ENCODE peak calls at places on chromosomes 7 and 10, in seven cellular contexts. P is fibroblast of lung, Y is hepatocyte, R is GM23338, J is ascending aorta, K is brain microvascular endothelial cell, N is right atrium auricular region. X is an unnamed sample.

GRCh38 chr10:98664329-98665042 is 217.8 kb upstream of the HPS1 start:
- DNase-seq in P (no peak), Y (no peak), R (peak; percentile 84), J (no peak), K (peak; percentile 25), N (no peak), X (no peak)

GRCh38 chr10:43233601-43234430 is 33.0 kb downstream of the RASGEF1A start:
- DNase-seq in P (no peak), Y (no peak), R (no peak), J (peak; percentile 1), K (no peak), N (peak; percentile 50), X (no peak)

GRCh38 chr10:97006364-97006763 is 174.3 kb downstream of the LCOR start:
- DNase-seq in P (no peak), Y (no peak), R (no peak), J (no peak), K (no peak), N (no peak), X (no peak)

GRCh38 chr7:73879977-73880681 is 19.2 kb downstream of the TMEM270 start:
- DNase-seq in P (no peak), Y (no peak), R (no peak), J (no peak), K (no peak), N (peak; percentile 93), X (no peak)

GRCh38 chr10:113550365-113550764 is 2.5 kb upstream of the HABP2 start:
- DNase-seq in P (peak; percentile 61), Y (no peak), R (no peak), J (no peak), K (peak; percentile 25), N (no peak), X (peak; percentile 70)

GRCh38 chr7:50266893-50267386 is 37.6 kb upstream of the IKZF1 start:
- DNase-seq in P (no peak), Y (no peak), R (no peak), J (no peak), K (no peak), N (no peak), X (no peak)

GRCh38 chr10:74930962-74931361 is 104.6 kb downstream of the KAT6B start:
- DNase-seq in P (no peak), Y (no peak), R (no peak), J (no peak), K (no peak), N (no peak), X (no peak)

GRCh38 chr7:7858559-7858958 is 110.0 kb upstream of the GLCCI1 start:
- DNase-seq in P (no peak), Y (no peak), R (no peak), J (no peak), K (no peak), N (no peak), X (no peak)

GRCh38 chr7:123945938-123946337 is 20.9 kb downstream of the SPAM1 start:
- DNase-seq in P (no peak), Y (no peak), R (peak; percentile 59), J (no peak), K (no peak), N (no peak), X (no peak)

GRCh38 chr7:4525884-4526283 is 156.2 kb upstream of the FOXK1 start:
- DNase-seq in P (no peak), Y (no peak), R (no peak), J (no peak), K (no peak), N (no peak), X (no peak)

GRCh38 chr7:27183682-27184341 is 1.2 kb downstream of the HOXA11 start:
- DNase-seq in P (no peak), Y (no peak), R (no peak), J (no peak), K (no peak), N (no peak), X (no peak)

GRCh38 chr10:97584060-97584797 is at the start of gene HOGA1:
- DNase-seq in P (peak; percentile 72), Y (peak; percentile 68), R (peak; percentile 61), J (peak; percentile 61), K (peak; percentile 15), N (peak; percentile 90), X (peak; percentile 89)

GRCh38 chr10:48307584-48307983 is 1.1 kb downstream of the MAPK8 start:
- DNase-seq in P (no peak), Y (no peak), R (no peak), J (no peak), K (no peak), N (no peak), X (no peak)

GRCh38 chr10:69242844-69243212 is 22.7 kb downstream of the HKDC1 start:
- DNase-seq in P (peak; percentile 35), Y (no peak), R (no peak), J (no peak), K (no peak), N (no peak), X (no peak)

GRCh38 chr7:77757589-77757988 is 40.6 kb downstream of the TMEM60 start:
- DNase-seq in P (no peak), Y (no peak), R (no peak), J (no peak), K (no peak), N (no peak), X (no peak)

GRCh38 chr7:28347462-28347861 is 64.9 kb upstream of the CREB5 start:
- DNase-seq in P (peak; percentile 28), Y (no peak), R (no peak), J (no peak), K (no peak), N (no peak), X (no peak)

GRCh38 chr10:110006358-110007170 is 1.2 kb upstream of the ADD3 start:
- DNase-seq in P (peak; percentile 82), Y (peak; percentile 68), R (no peak), J (peak; percentile 9), K (peak; percentile 78), N (peak; percentile 81), X (peak; percentile 38)

GRCh38 chr7:93245525-93246432 is 13.6 kb downstream of the VPS50 start:
- DNase-seq in P (peak; percentile 29), Y (peak; percentile 18), R (peak; percentile 56), J (no peak), K (no peak), N (no peak), X (no peak)

GRCh38 chr10:114308470-114309110 is 69.5 kb downstream of the VWA2 start:
- DNase-seq in P (no peak), Y (no peak), R (no peak), J (no peak), K (no peak), N (no peak), X (no peak)

GRCh38 chr7:29606287-29606721 is 42.7 kb downstream of the PRR15 start:
- DNase-seq in P (peak; percentile 67), Y (peak; percentile 71), R (no peak), J (no peak), K (peak; percentile 70), N (no peak), X (no peak)

GRCh38 chr7:27359737-27360136 is 117.1 kb downstream of the EVX1 start:
- DNase-seq in P (no peak), Y (no peak), R (no peak), J (no peak), K (no peak), N (no peak), X (no peak)

GRCh38 chr7:92872701-92873100 is 36.3 kb upstream of the CDK6 start:
- DNase-seq in P (peak; percentile 82), Y (no peak), R (no peak), J (no peak), K (no peak), N (no peak), X (no peak)

GRCh38 chr10:26969145-26969926 is 108.6 kb upstream of the ABI1 start:
- DNase-seq in P (no peak), Y (no peak), R (no peak), J (no peak), K (no peak), N (no peak), X (no peak)

GRCh38 chr10:94383515-94383914 is 18.8 kb upstream of the TBC1D12 start:
- DNase-seq in P (no peak), Y (peak; percentile 8), R (no peak), J (no peak), K (no peak), N (no peak), X (no peak)

GRCh38 chr7:44520574-44520973 is 20.6 kb downstream of the NPC1L1 start:
- DNase-seq in P (no peak), Y (no peak), R (no peak), J (no peak), K (no peak), N (no peak), X (no peak)

GRCh38 chr10:32489935-32490334 is 44.0 kb downstream of the CCDC7 start:
- DNase-seq in P (peak; percentile 1), Y (no peak), R (no peak), J (no peak), K (peak; percentile 2), N (no peak), X (no peak)

GRCh38 chr7:118586248-118586647 is 361.7 kb downstream of the ANKRD7 start:
- DNase-seq in P (no peak), Y (no peak), R (no peak), J (no peak), K (no peak), N (no peak), X (no peak)

DNA sequence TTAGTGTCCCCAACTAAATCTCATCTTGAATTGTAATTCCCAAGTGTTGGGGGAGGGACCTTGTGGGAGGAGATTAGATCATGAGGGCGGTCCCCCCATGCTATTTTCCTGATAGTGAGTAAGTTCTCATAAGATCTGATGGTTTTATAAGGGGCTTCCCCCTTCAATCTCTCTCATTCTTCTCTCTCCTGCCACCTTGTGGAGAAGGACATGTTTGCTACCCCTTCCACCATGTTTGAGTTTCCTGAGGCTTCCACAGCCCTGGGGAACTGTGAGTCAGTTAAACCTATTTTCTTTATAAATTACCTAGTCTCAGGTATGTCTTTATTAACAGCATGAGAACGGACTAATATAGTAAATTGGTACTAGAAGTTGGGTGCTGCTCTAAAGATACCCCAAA is 365.6 kb downstream of the ANKRD7 start:
- DNase-seq in P (no peak), Y (peak; percentile 29), R (peak; percentile 72), J (no peak), K (peak; percentile 7), N (no peak), X (no peak)
- TF ChIP-seq CTCF in P (no peak), Y (peak; percentile 34), R (peak; percentile 76), J (no peak), K (peak; percentile 44), N (no peak), X (peak; percentile 40)

GRCh38 chr7:3010161-3010560 is 33.5 kb downstream of the CARD11 start:
- DNase-seq in P (no peak), Y (no peak), R (no peak), J (no peak), K (no peak), N (no peak), X (no peak)
- H3K4me3 ChIP-seq in P (no peak overlapping the region), Y (no peak overlapping the region), R (no peak overlapping the region), J (no peak overlapping the region), K (no peak overlapping the region), N (no peak overlapping the region), X (no peak overlapping the region)

DNA sequence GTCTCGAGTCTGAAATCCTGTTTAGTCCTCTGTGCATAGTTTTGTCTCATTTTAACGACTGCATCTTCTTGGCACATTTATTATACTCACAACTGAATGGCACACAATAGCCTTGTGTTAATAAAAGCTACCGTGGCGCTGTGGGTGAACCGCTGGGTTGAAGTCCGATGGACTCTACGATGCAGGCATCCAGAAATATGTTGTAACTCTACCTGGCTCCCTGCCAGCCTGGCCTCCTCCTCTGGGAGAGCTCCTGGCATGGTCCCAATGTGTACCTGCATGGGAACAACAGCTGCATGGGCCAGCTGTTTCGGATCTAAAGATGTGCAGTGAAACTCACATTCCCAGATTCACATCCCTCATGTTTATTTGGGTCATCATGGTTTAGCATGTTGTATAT is 3.7 kb upstream of the DPYSL4 start:
- DNase-seq in P (no peak), Y (peak; percentile 75), R (no peak), J (no peak), K (no peak), N (no peak), X (no peak)
- H3K27me3 ChIP-seq in P (peaks cover 11% of the 10 kb centered on the region), Y (peaks cover 57% of the 10 kb centered on the region), R (peaks cover 33% of the 10 kb centered on the region), J (peaks cover 29% of the 10 kb centered on the region), K (peaks cover 36% of the 10 kb centered on the region), N (peaks cover 27% of the 10 kb centered on the region), X (peaks cover 54% of the 10 kb centered on the region)

GRCh38 chr7:125383324-125383723 is 453.7 kb upstream of the POT1 start:
- DNase-seq in P (no peak), Y (no peak), R (peak; percentile 52), J (no peak), K (no peak), N (no peak), X (no peak)
- TF ChIP-seq CTCF in P (no peak), Y (no peak), R (peak; percentile 44), J (no peak), K (peak; percentile 9), N (no peak), X (peak; percentile 14)